ENCODE peak calls at places on chromosomes 3 and 15, in four cellular contexts. S is K562, G is GM12891, T is HepG2. W is an unnamed sample.

GRCh38 chr3:156478931-156479330 is 76.0 kb downstream of the SSR3 start:
- DNase-seq in S (no peak), G (no peak), T (no peak), W (no peak)

GRCh38 chr3:58214484-58215316 is 3.9 kb upstream of the DNASE1L3 start:
- DNase-seq in S (no peak), G (no peak), T (no peak), W (peak)

GRCh38 chr3:69305011-69305410 is 80.9 kb downstream of the FRMD4B start:
- DNase-seq in S (no peak), G (no peak), T (no peak), W (no peak)

GRCh38 chr3:33839283-33839682 is 40.9 kb downstream of the PDCD6IP start:
- DNase-seq in S (no peak), G (no peak), T (no peak), W (no peak)

GRCh38 chr3:171854649-171855305 is 11.6 kb downstream of the TMEM212 start:
- DNase-seq in S (no peak), G (no peak), T (no peak), W (no peak)

GRCh38 chr3:143604849-143605660 is 243.2 kb downstream of the SLC9A9 start:
- DNase-seq in S (no peak), G (no peak), T (no peak), W (no peak)

GRCh38 chr3:114707225-114707860 is 413.5 kb downstream of the TIGIT start:
- DNase-seq in S (no peak), G (no peak), T (peak), W (no peak)

GRCh38 chr3:123081718-123082369 is 15.0 kb downstream of the PDIA5 start:
- DNase-seq in S (no peak), G (no peak), T (no peak), W (no peak)

GRCh38 chr3:169454823-169455222 is 208.7 kb downstream of the MECOM start:
- DNase-seq in S (no peak), G (no peak), T (no peak), W (no peak)

DNA sequence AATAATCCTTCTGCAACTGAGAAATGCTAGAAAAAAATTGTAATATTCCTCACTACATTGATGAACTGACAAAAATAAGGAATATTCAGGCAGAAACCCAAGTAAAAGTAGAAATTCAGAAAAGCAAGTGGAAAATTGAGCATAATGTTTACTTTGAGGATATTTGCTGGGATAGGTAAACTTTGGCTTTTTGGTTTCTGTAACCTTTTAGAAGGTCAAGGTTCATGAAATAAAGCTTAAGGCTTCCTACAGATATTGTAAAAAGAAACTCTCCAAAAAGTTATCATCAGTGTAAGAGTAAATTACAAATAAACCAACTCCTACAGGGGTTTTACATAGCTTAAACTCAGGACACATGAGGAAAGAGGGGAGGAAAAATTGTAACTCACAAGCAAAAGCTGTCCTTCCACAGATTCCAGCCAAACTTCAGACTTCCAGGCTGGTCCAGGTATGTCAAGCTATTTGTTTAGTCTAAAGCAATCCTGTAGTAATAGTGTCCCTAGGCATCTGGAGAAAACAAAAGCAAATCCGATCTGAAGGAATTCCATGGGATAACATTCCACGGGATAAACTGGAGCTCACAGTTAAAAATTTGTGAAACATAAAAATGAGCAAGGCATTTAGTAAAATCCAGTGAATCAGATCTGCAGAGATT is 21.1 kb downstream of the C3orf70 start:
- DNase-seq in S (no peak), G (no peak), T (peak), W (no peak)
- TF ChIP-seq TAF1 in S (no peak), G (no peak), T (no peak), W (no peak)

DNA sequence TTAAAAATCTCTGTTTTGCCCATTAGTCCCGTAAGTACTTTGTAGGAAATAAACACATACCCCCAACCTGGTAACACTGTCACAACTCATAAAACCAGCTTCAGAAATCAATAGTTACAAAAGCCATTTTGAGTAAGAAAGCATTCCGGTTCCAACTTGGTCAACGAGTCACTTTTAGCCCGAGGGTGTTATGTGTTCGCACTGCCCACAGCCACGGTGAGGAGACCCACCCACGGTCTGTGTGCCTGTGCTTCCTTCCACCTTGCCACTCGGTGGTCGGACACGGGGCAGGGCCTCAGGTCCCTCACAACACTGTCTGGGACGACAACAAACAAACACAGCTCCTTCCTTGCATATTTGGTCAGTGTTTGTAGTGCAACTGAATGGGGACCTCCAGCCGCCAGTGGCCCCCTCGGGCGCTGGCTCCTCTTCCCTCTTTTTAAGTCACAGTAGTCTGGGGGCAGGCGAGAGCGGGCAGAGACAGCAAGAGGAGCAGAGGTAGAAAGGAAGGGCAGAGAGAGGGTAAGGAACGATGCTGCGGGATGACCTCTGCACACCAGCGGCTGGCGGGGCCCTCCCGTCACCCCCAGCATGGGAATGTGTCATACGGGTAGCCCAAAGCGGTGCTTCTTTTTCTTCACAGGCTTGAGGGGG is 5.2 kb upstream of the MUSTN1 start:
- DNase-seq in S (no peak), G (no peak), T (no peak), W (no peak)
- TF ChIP-seq TAF1 in S (no peak), G (no peak), T (no peak), W (no peak)

GRCh38 chr3:36196058-36196457 is 184.2 kb upstream of the STAC start:
- DNase-seq in S (no peak), G (no peak), T (no peak), W (no peak)
- TF ChIP-seq TAF1 in S (no peak), G (no peak), T (no peak), W (no peak)

GRCh38 chr15:31799711-31800321 is 230.5 kb upstream of the CHRNA7 start:
- DNase-seq in S (no peak), G (no peak), T (no peak), W (peak)
- TF ChIP-seq TAF1 in S (no peak), G (no peak), T (no peak), W (no peak)

DNA sequence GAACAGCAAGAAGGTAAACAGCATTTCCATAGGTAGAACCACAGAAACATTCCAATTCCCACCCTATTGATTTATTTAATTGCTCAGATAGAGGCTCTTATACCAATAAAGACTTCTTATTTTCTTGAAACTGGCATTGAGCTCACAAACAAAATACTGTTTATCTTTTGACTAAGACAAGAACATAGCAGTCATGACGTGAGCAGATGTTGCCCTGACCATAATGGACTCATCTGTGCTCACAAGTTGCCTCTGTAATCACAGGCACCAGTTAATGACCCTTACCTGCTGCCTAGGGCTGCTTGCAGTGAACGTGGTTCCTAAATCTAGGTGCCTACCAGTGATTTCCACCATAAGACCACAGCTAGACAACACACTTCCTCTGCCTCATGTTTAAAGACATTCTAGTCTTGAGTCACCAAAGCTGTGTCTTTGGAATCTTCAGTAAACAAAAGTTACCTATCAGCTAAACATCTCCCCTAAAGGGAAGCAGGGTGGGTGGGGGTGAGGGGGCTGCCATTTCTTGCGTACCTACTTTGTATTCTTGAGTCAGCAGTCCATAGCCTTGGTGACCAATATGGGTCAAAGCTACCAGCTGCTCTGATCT is 2.1 kb downstream of the FYCO1 start:
- DNase-seq in S (no peak), G (no peak), T (no peak), W (no peak)
- TF ChIP-seq TAF1 in S (no peak), G (no peak), T (no peak), W (no peak)